ENCODE peak calls at places on chromosomes 12 and 14, in ten cellular contexts. One of them, this sample, is unnamed.

GRCh38 chr14:99329711-99330315 is 57.8 kb upstream of the BCL11B start:
- DNase-seq in GM23338: no peak
- DNase-seq in tibial artery: no peak
- DNase-seq in dorsolateral prefrontal cortex: no peak
- DNase-seq in tibial nerve: no peak
- DNase-seq in H9: no peak
- DNase-seq in AG04450: no peak
- DNase-seq in breast epithelium: no peak
- DNase-seq in Panc1: no peak
- DNase-seq in psoas muscle: no peak
- DNase-seq in this sample: no peak

GRCh38 chr12:23139026-23139425 is 514.1 kb downstream of the ETNK1 start:
- DNase-seq in tibial nerve: no peak
- DNase-seq in Panc1: no peak
- DNase-seq in AG04450: no peak
- DNase-seq in psoas muscle: no peak
- DNase-seq in GM23338: no peak
- DNase-seq in breast epithelium: no peak
- DNase-seq in dorsolateral prefrontal cortex: no peak
- DNase-seq in tibial artery: no peak
- DNase-seq in H9: no peak
- DNase-seq in this sample: no peak

GRCh38 chr14:62181591-62181990 is 419.4 kb downstream of the SNAPC1 start:
- DNase-seq in dorsolateral prefrontal cortex: no peak
- DNase-seq in GM23338: no peak
- DNase-seq in breast epithelium: no peak
- DNase-seq in AG04450: no peak
- DNase-seq in psoas muscle: no peak
- DNase-seq in tibial nerve: no peak
- DNase-seq in tibial artery: no peak
- DNase-seq in H9: no peak
- DNase-seq in Panc1: no peak
- DNase-seq in this sample: no peak

GRCh38 chr14:30708157-30708556 is 86.0 kb downstream of the SCFD1 start:
- DNase-seq in AG04450: no peak
- DNase-seq in H9: peak; percentile 28
- DNase-seq in breast epithelium: no peak
- DNase-seq in Panc1: no peak
- DNase-seq in tibial nerve: no peak
- DNase-seq in tibial artery: no peak
- DNase-seq in dorsolateral prefrontal cortex: no peak
- DNase-seq in GM23338: peak; percentile 58
- DNase-seq in psoas muscle: no peak
- DNase-seq in this sample: no peak

GRCh38 chr14:99267871-99268775 is 3.9 kb downstream of the BCL11B start:
- DNase-seq in AG04450: no peak
- DNase-seq in GM23338: no peak
- DNase-seq in Panc1: no peak
- DNase-seq in psoas muscle: no peak
- DNase-seq in dorsolateral prefrontal cortex: no peak
- DNase-seq in tibial artery: no peak
- DNase-seq in tibial nerve: no peak
- DNase-seq in H9: no peak
- DNase-seq in breast epithelium: no peak
- DNase-seq in this sample: no peak

GRCh38 chr12:132066345-132066685 is 77.8 kb downstream of the DDX51 start:
- DNase-seq in Panc1: no peak
- DNase-seq in tibial artery: no peak
- DNase-seq in H9: no peak
- DNase-seq in AG04450: no peak
- DNase-seq in dorsolateral prefrontal cortex: no peak
- DNase-seq in tibial nerve: no peak
- DNase-seq in breast epithelium: no peak
- DNase-seq in psoas muscle: no peak
- DNase-seq in GM23338: no peak
- DNase-seq in this sample: no peak

GRCh38 chr14:100150932-100151587 is 8.4 kb downstream of the DEGS2 start:
- DNase-seq in GM23338: no peak
- DNase-seq in tibial artery: no peak
- DNase-seq in psoas muscle: no peak
- DNase-seq in dorsolateral prefrontal cortex: no peak
- DNase-seq in AG04450: no peak
- DNase-seq in Panc1: no peak
- DNase-seq in tibial nerve: no peak
- DNase-seq in H9: no peak
- DNase-seq in breast epithelium: no peak
- DNase-seq in this sample: no peak

GRCh38 chr12:25653487-25654175 is 100.5 kb upstream of the LMNTD1 start:
- DNase-seq in GM23338: no peak
- DNase-seq in tibial artery: no peak
- DNase-seq in psoas muscle: no peak
- DNase-seq in H9: no peak
- DNase-seq in dorsolateral prefrontal cortex: peak; percentile 42
- DNase-seq in breast epithelium: no peak
- DNase-seq in AG04450: no peak
- DNase-seq in tibial nerve: no peak
- DNase-seq in Panc1: no peak
- DNase-seq in this sample: no peak

GRCh38 chr12:3092770-3093169 is 15.6 kb downstream of the TSPAN9 start:
- DNase-seq in Panc1: no peak
- DNase-seq in breast epithelium: no peak
- DNase-seq in AG04450: no peak
- DNase-seq in H9: peak; percentile 29
- DNase-seq in dorsolateral prefrontal cortex: no peak
- DNase-seq in tibial nerve: no peak
- DNase-seq in psoas muscle: no peak
- DNase-seq in tibial artery: no peak
- DNase-seq in GM23338: no peak
- DNase-seq in this sample: no peak

GRCh38 chr12:78146365-78146772 is 315.7 kb downstream of the NAV3 start:
- DNase-seq in dorsolateral prefrontal cortex: no peak
- DNase-seq in tibial artery: no peak
- DNase-seq in Panc1: peak; percentile 4
- DNase-seq in tibial nerve: no peak
- DNase-seq in H9: no peak
- DNase-seq in GM23338: peak; percentile 63
- DNase-seq in AG04450: peak; percentile 11
- DNase-seq in breast epithelium: no peak
- DNase-seq in psoas muscle: no peak
- DNase-seq in this sample: no peak

GRCh38 chr14:61188196-61188595 is 92.9 kb downstream of the TMEM30B start:
- DNase-seq in tibial artery: peak; percentile 52
- DNase-seq in dorsolateral prefrontal cortex: no peak
- DNase-seq in breast epithelium: peak; percentile 53
- DNase-seq in psoas muscle: peak; percentile 86
- DNase-seq in H9: peak; percentile 78
- DNase-seq in AG04450: no peak
- DNase-seq in tibial nerve: no peak
- DNase-seq in Panc1: no peak
- DNase-seq in GM23338: peak; percentile 77
- DNase-seq in this sample: peak; percentile 86

GRCh38 chr12:50195832-50196231 is 28.7 kb upstream of the CERS5 start:
- DNase-seq in Panc1: no peak
- DNase-seq in GM23338: no peak
- DNase-seq in tibial nerve: no peak
- DNase-seq in breast epithelium: no peak
- DNase-seq in H9: no peak
- DNase-seq in tibial artery: no peak
- DNase-seq in AG04450: no peak
- DNase-seq in psoas muscle: no peak
- DNase-seq in dorsolateral prefrontal cortex: no peak
- DNase-seq in this sample: no peak

GRCh38 chr12:113684053-113684907 is 212.6 kb upstream of the LHX5 start:
- DNase-seq in Panc1: no peak
- DNase-seq in tibial artery: no peak
- DNase-seq in dorsolateral prefrontal cortex: no peak
- DNase-seq in tibial nerve: no peak
- DNase-seq in psoas muscle: no peak
- DNase-seq in AG04450: no peak
- DNase-seq in GM23338: peak; percentile 43
- DNase-seq in breast epithelium: no peak
- DNase-seq in H9: peak; percentile 66
- DNase-seq in this sample: no peak

GRCh38 chr12:13948631-13949030 is 32.8 kb downstream of the GRIN2B start:
- DNase-seq in tibial nerve: no peak
- DNase-seq in tibial artery: no peak
- DNase-seq in breast epithelium: no peak
- DNase-seq in dorsolateral prefrontal cortex: no peak
- DNase-seq in psoas muscle: no peak
- DNase-seq in Panc1: no peak
- DNase-seq in H9: no peak
- DNase-seq in AG04450: no peak
- DNase-seq in GM23338: no peak
- DNase-seq in this sample: no peak

DNA sequence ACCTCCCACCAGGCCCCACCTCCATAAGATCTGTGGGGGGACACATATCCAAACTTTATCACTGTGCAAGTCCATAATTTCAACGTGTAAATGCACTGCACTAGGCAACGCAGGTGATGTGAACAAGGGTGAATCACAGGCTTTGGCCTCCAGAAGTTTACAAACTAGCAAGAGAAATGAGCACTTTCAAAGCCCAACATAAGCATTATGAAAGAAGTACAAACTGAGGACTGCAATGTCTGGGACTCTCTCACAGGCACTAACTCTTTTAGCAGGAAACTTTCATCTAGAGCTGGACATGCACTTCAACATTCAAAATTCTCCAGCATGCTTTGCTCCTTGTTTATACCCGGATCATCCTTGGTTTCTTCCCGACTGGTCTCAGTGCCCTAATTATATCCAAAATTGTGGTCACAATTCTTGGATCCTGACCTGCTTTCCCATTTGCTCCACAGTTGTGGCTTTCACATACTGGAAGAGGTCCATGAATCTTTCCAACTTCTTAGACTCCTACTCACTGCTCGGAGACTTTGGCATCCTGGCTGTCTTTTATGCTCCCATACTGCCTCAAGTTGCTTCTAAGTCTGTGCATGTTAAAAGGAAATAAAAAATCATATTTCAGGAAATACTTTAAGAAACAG is 44.9 kb upstream of the STRAP start:
- DNase-seq in GM23338: no peak
- DNase-seq in psoas muscle: no peak
- DNase-seq in dorsolateral prefrontal cortex: no peak
- DNase-seq in H9: no peak
- DNase-seq in breast epithelium: no peak
- DNase-seq in tibial nerve: no peak
- DNase-seq in Panc1: no peak
- DNase-seq in AG04450: no peak
- DNase-seq in tibial artery: no peak
- DNase-seq in this sample: peak; percentile 72
- H3K27ac ChIP-seq in GM23338: no peak overlapping the region
- H3K27ac ChIP-seq in psoas muscle: no peak overlapping the region
- H3K27ac ChIP-seq in dorsolateral prefrontal cortex: no peak overlapping the region
- H3K27ac ChIP-seq in H9: no peak overlapping the region
- H3K27ac ChIP-seq in breast epithelium: peak overlapping the region; percentile 70
- H3K27ac ChIP-seq in tibial nerve: no peak overlapping the region
- H3K27ac ChIP-seq in Panc1: no peak overlapping the region
- H3K27ac ChIP-seq in AG04450: peak overlapping the region; percentile 11
- H3K27ac ChIP-seq in tibial artery: peak overlapping the region; percentile 57
- H3K27ac ChIP-seq in this sample: no peak overlapping the region

DNA sequence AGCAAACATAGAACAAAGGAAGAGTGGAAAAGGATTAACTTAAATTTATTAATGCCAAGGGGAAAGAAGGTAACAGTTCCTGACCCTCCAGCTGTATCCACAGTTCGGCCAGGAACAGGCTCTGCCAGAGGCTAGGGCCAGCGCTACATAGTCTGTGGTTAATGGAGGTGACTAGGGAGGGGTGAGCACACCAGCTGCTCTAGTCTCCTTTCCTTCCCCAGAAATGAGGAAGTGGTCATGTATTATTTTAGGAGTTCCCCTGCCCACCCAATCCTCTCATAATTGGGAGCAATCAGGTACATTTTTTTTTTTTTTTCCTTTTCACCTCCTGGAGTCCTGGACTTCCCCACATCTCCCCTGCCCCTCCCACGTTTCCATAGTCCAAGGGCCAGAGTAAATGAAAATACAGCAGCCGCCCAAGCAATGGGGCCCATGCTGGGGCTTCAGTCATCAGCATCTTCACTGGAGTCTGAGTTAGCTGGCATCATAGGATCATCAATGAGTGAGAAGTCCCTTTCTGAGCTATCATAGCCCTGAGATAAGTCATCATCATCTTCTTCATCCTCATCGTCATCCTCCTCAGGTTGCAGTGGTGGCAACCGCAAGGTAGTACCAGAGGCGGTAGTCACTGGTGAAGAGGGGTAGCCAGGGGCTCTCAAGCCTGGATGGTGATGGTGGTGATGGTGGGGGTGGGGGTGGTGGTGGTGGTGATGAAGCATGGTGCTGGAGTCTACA is 1.5 kb upstream of the SUPT16H start:
- DNase-seq in breast epithelium: no peak
- DNase-seq in tibial nerve: no peak
- DNase-seq in tibial artery: no peak
- DNase-seq in dorsolateral prefrontal cortex: no peak
- DNase-seq in AG04450: no peak
- DNase-seq in psoas muscle: no peak
- DNase-seq in GM23338: no peak
- DNase-seq in Panc1: no peak
- DNase-seq in H9: no peak
- DNase-seq in this sample: no peak
- H3K27ac ChIP-seq in breast epithelium: peak overlapping the region; percentile 84
- H3K27ac ChIP-seq in tibial nerve: peak overlapping the region; percentile 86
- H3K27ac ChIP-seq in tibial artery: peak overlapping the region; percentile 76
- H3K27ac ChIP-seq in dorsolateral prefrontal cortex: peak overlapping the region; percentile 96
- H3K27ac ChIP-seq in AG04450: no peak overlapping the region
- H3K27ac ChIP-seq in psoas muscle: no peak overlapping the region
- H3K27ac ChIP-seq in GM23338: peak overlapping the region; percentile 91
- H3K27ac ChIP-seq in Panc1: peak overlapping the region; percentile 97
- H3K27ac ChIP-seq in H9: no peak overlapping the region
- H3K27ac ChIP-seq in this sample: peak overlapping the region; percentile 87

GRCh38 chr12:56257071-56257470 is 1.1 kb downstream of the ANKRD52 start:
- DNase-seq in psoas muscle: no peak
- DNase-seq in H9: no peak
- DNase-seq in Panc1: no peak
- DNase-seq in AG04450: no peak
- DNase-seq in GM23338: peak; percentile 43
- DNase-seq in breast epithelium: no peak
- DNase-seq in tibial nerve: no peak
- DNase-seq in dorsolateral prefrontal cortex: no peak
- DNase-seq in tibial artery: no peak
- DNase-seq in this sample: no peak
- H3K27ac ChIP-seq in psoas muscle: peak overlapping the region; percentile 89
- H3K27ac ChIP-seq in H9: no peak overlapping the region
- H3K27ac ChIP-seq in Panc1: peak overlapping the region; percentile 85
- H3K27ac ChIP-seq in AG04450: peak overlapping the region; percentile 31
- H3K27ac ChIP-seq in GM23338: no peak overlapping the region
- H3K27ac ChIP-seq in breast epithelium: peak overlapping the region; percentile 83
- H3K27ac ChIP-seq in tibial nerve: peak overlapping the region; percentile 91
- H3K27ac ChIP-seq in dorsolateral prefrontal cortex: peak overlapping the region; percentile 88
- H3K27ac ChIP-seq in tibial artery: peak overlapping the region; percentile 80
- H3K27ac ChIP-seq in this sample: peak overlapping the region; percentile 93

DNA sequence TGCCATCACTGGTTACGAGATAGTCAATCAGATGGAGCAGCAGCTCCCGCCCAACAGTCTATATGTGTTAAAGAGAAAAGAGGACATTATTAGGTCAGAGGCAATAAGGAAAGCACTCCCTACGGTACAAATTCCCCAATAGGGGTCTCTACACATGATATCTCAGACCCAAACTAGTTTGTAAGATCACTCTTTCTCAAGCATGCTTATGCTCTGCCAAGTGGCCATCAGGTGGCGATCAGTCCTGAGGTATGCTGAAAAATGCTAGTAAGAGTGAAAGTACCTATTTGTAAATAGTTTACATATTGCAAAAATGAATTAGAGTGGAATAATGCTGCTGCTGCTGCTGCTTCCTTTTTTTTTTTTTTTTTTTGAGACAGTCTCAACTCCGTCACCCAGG is 61.1 kb downstream of the CPM start:
- DNase-seq in psoas muscle: no peak
- DNase-seq in tibial nerve: no peak
- DNase-seq in dorsolateral prefrontal cortex: no peak
- DNase-seq in H9: no peak
- DNase-seq in Panc1: no peak
- DNase-seq in tibial artery: no peak
- DNase-seq in GM23338: peak; percentile 73
- DNase-seq in breast epithelium: no peak
- DNase-seq in AG04450: no peak
- DNase-seq in this sample: no peak
- H3K27ac ChIP-seq in psoas muscle: no peak overlapping the region
- H3K27ac ChIP-seq in tibial nerve: no peak overlapping the region
- H3K27ac ChIP-seq in dorsolateral prefrontal cortex: no peak overlapping the region
- H3K27ac ChIP-seq in H9: no peak overlapping the region
- H3K27ac ChIP-seq in Panc1: no peak overlapping the region
- H3K27ac ChIP-seq in tibial artery: no peak overlapping the region
- H3K27ac ChIP-seq in GM23338: no peak overlapping the region
- H3K27ac ChIP-seq in breast epithelium: no peak overlapping the region
- H3K27ac ChIP-seq in AG04450: no peak overlapping the region
- H3K27ac ChIP-seq in this sample: no peak overlapping the region

This sample was measured in esophagus muscularis mucosa.